ENCODE peak calls at places on chromosomes 4 and X, in four cellular contexts. J is progenitor cell of endocrine pancreas; M is sigmoid colon; A is stimulated activated CD4-positive, alpha-beta T cell treated with anti-CD3 and anti-CD28 coated beads, Interleukin-12 subunit alpha, Interleukin-12 subunit beta, amount 100 ng/mL, for 4 hours. T is an unnamed sample.
A peak's percentile ranks its signal among the peaks of the same experiment; 100 is the strongest.

GRCh38 chr4:176443117-176443516 is 123.4 kb downstream of the SPCS3 start:
- DNase-seq in A (no peak), J (no peak), M (no peak), T (no peak)

GRCh38 chr4:85495621-85496020 is 20.7 kb downstream of the ARHGAP24 start:
- DNase-seq in J (no peak), M (no peak), A (no peak), T (no peak)

GRCh38 chr4:10687526-10687925 is 3.0 kb upstream of the CLNK start:
- DNase-seq in M (no peak), J (no peak), A (no peak), T (peak; percentile 18)

GRCh38 chr4:73092868-73093267 is 23.4 kb upstream of the COX18 start:
- DNase-seq in A (no peak), M (no peak), J (no peak), T (no peak)

GRCh38 chrX:25544641-25545040 is 528.9 kb upstream of the ARX start:
- DNase-seq in J (no peak), A (no peak), M (no peak), T (no peak)

GRCh38 chr4:144340931-144341330 is 200.4 kb upstream of the GYPA start:
- DNase-seq in M (no peak), J (no peak), A (no peak), T (no peak)

GRCh38 chr4:126895988-126896570 is 736.7 kb upstream of the INTU start:
- DNase-seq in J (no peak), M (no peak), A (no peak), T (no peak)

GRCh38 chr4:74536557-74536956 is 91.6 kb downstream of the AREG start:
- DNase-seq in M (no peak), J (no peak), A (no peak), T (no peak)

GRCh38 chrX:65837875-65838549 is 170.6 kb downstream of the MSN start:
- DNase-seq in M (no peak), J (no peak), A (no peak), T (no peak)

GRCh38 chr4:173332963-173333657 is 1.0 kb downstream of the HMGB2 start:
- DNase-seq in A (peak; percentile 3), M (no peak), J (no peak), T (no peak)

GRCh38 chrX:40095588-40096394 is 2.0 kb downstream of the BCOR start:
- DNase-seq in A (no peak), J (no peak), M (no peak), T (peak; percentile 58)

GRCh38 chr4:39114436-39114835 is 52.4 kb downstream of the KLHL5 start:
- DNase-seq in J (no peak), A (no peak), M (no peak), T (no peak)

T was measured in left kidney.